ENCODE peak calls at places on chromosomes 1 and 21, in four cellular contexts. E is brain microvascular endothelial cell, Q is fibroblast of lung, D is uterus. N is an unnamed sample.

GRCh38 chr1:112956503-112957132 is 622 bp upstream of the SLC16A1 start:
- DNase-seq in Q (no peak), D (no peak), E (peak), N (no peak)

GRCh38 chr1:219726480-219727272 is 113.8 kb upstream of the ZC3H11B start:
- DNase-seq in D (no peak), Q (no peak), E (no peak), N (no peak)

GRCh38 chr1:43509007-43509739 is 21.5 kb upstream of the PTPRF start:
- DNase-seq in D (no peak), Q (no peak), E (no peak), N (no peak)

GRCh38 chr1:224090116-224090515 is 23.8 kb upstream of the FBXO28 start:
- DNase-seq in D (no peak), E (no peak), Q (no peak), N (no peak)

GRCh38 chr1:2412773-2413494 is 570 bp upstream of the PEX10 start:
- DNase-seq in E (no peak), Q (peak), D (peak), N (no peak)

GRCh38 chr1:235253219-235253640 is 74.7 kb downstream of the ARID4B start:
- DNase-seq in D (peak), Q (peak), E (peak), N (peak)

GRCh38 chr1:82565546-82565945 is 764.8 kb downstream of the ADGRL2 start:
- DNase-seq in E (peak), D (no peak), Q (peak), N (peak)

GRCh38 chr1:53111073-53111556 is 31.3 kb downstream of the SLC1A7 start:
- DNase-seq in Q (peak), E (no peak), D (no peak), N (no peak)

GRCh38 chr1:39788758-39789570 is at the start of gene BMP8B:
- DNase-seq in D (no peak), E (no peak), Q (no peak), N (no peak)

GRCh38 chr1:111270781-111271463 is 19.7 kb upstream of the CHIA start:
- DNase-seq in E (no peak), Q (no peak), D (no peak), N (no peak)

GRCh38 chr1:54927475-54928240 is 40.7 kb upstream of the DHCR24 start:
- DNase-seq in D (no peak), E (peak), Q (peak), N (peak)

GRCh38 chr1:65792671-65793358 is at the start of gene PDE4B:
- DNase-seq in E (peak), D (no peak), Q (peak), N (no peak)

GRCh38 chr1:18681423-18681835 is 50.8 kb downstream of the PAX7 start:
- DNase-seq in D (no peak), E (no peak), Q (peak), N (peak)

GRCh38 chr1:231138221-231138620 is 23.6 kb upstream of the TRIM67 start:
- DNase-seq in Q (peak), D (no peak), E (no peak), N (no peak)

GRCh38 chr1:68120136-68120791 is 69.8 kb upstream of the DIRAS3 start:
- DNase-seq in E (peak), Q (peak), D (peak), N (peak)

GRCh38 chr1:178036090-178036489 is 57.8 kb upstream of the RASAL2 start:
- DNase-seq in E (no peak), Q (no peak), D (no peak), N (no peak)

GRCh38 chr1:25977816-25978215 is 20.0 kb downstream of the PAFAH2 start:
- DNase-seq in E (no peak), Q (no peak), D (no peak), N (no peak)

GRCh38 chr1:152398812-152399698 is 15.0 kb downstream of the CRNN start:
- DNase-seq in D (no peak), Q (peak), E (no peak), N (no peak)

GRCh38 chr1:67535474-67535873 is 105.3 kb upstream of the SERBP1 start:
- DNase-seq in E (peak), D (peak), Q (peak), N (peak)

GRCh38 chr1:61280457-61280856 is 198.1 kb downstream of the NFIA start:
- DNase-seq in Q (no peak), E (no peak), D (no peak), N (no peak)

GRCh38 chr1:42758641-42759040 is 8.2 kb downstream of the P3H1 start:
- DNase-seq in D (no peak), Q (no peak), E (no peak), N (no peak)

GRCh38 chr1:153651771-153652170 is 6.7 kb upstream of the SNAPIN start:
- DNase-seq in D (no peak), Q (no peak), E (no peak), N (no peak)

GRCh38 chr1:236808564-236809130 is 13.6 kb downstream of the MTR start:
- DNase-seq in E (no peak), Q (no peak), D (no peak), N (no peak)

GRCh38 chr1:53553734-53554509 is 94.7 kb downstream of the DMRTB1 start:
- DNase-seq in E (no peak), Q (no peak), D (peak), N (no peak)

GRCh38 chr1:186945146-186945545 is 116.4 kb downstream of the PLA2G4A start:
- DNase-seq in D (no peak), Q (no peak), E (no peak), N (no peak)

GRCh38 chr1:206708058-206708457 is 23.4 kb downstream of the MAPKAPK2 start:
- DNase-seq in Q (no peak), D (no peak), E (no peak), N (no peak)

DNA sequence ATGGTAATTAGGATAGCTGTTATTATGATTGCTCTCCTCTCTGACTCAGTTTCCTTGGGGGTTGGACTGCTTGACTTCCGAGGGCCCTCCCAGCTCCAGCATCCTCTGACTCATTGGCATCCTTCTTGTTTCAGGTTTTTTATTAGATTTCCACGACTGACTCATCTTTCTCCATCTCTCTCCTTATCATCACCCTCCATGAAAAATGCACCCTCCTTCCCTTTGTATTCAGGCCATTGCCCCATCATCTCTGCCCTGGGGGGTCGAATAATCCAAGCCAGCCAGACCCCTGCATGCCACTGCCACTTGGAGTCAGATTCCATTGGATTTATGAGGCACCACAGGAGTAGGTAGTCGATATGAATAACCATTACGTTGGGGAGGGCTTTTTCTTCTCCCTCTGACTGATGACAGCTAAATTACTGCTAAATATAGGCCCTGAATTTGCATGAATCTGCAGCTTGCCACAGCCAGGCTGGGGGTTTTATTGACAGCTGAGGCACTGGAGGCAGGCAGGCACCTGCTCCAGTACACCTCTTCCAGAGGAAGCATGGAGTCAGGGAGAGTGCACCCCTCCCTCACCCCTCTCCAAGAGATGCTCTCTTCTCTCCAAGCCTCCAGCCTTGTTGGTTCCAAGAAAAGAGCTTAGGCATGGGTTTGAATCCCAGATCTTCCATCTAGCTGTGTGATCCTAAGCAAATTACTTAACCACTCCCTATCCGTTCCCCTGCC is 91.8 kb downstream of the C1orf94 start:
- DNase-seq in Q (peak), E (no peak), D (no peak), N (peak)
- TF ChIP-seq CTCF in Q (no peak), E (no peak), D (no peak), N (no peak)

GRCh38 chr21:42404534-42404933 is 832 bp downstream of the UBASH3A start:
- DNase-seq in D (no peak), E (no peak), Q (no peak), N (no peak)
- H3K4me3 ChIP-seq in D (no peak), E (no peak), Q (no peak), N (no peak)

DNA sequence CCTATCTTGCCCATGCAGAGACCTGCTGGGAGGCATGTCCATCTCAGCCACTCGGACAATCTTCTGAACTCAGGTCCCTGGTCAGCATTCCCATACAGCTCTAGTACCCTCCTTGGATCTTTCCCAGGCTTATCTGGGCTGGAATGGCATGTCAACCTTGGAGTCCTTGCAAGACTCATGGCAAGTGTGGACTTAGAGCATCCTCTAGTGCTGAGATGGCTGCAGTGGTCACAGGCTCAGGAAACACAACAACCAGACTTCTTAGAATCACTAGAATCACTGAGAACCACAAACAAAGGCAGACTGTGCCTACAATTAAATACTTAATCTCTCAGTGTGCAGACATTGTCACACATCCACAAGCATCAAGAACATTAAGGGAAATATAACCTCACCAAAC is 73.1 kb upstream of the TSHB start:
- DNase-seq in D (no peak), Q (peak), E (peak), N (no peak)
- TF ChIP-seq CTCF in D (no peak), Q (peak), E (peak), N (peak)

GRCh38 chr1:63107066-63107465 is 215.3 kb upstream of the FOXD3 start:
- DNase-seq in D (no peak), Q (no peak), E (no peak), N (no peak)
- H3K4me3 ChIP-seq in D (no peak), Q (no peak), E (no peak), N (no peak)

GRCh38 chr1:76939107-76939816 is 72.0 kb downstream of the ST6GALNAC5 start:
- DNase-seq in Q (peak), E (peak), D (no peak), N (peak)

GRCh38 chr1:76940586-76941335 is 73.5 kb downstream of the ST6GALNAC5 start:
- DNase-seq in E (no peak), D (no peak), Q (no peak), N (no peak)

GRCh38 chr1:76938304-76938703 is 71.0 kb downstream of the ST6GALNAC5 start:
- DNase-seq in E (no peak), D (no peak), Q (no peak), N (no peak)

GRCh38 chr1:76942549-76942948 is 75.3 kb downstream of the ST6GALNAC5 start:
- DNase-seq in D (no peak), E (peak), Q (peak), N (no peak)

GRCh38 chr1:76939817-76940216 is 72.5 kb downstream of the ST6GALNAC5 start:
- DNase-seq in E (no peak), D (no peak), Q (no peak), N (no peak)
- TF ChIP-seq CTCF in E (no peak), D (no peak), Q (no peak), N (no peak)

DNA sequence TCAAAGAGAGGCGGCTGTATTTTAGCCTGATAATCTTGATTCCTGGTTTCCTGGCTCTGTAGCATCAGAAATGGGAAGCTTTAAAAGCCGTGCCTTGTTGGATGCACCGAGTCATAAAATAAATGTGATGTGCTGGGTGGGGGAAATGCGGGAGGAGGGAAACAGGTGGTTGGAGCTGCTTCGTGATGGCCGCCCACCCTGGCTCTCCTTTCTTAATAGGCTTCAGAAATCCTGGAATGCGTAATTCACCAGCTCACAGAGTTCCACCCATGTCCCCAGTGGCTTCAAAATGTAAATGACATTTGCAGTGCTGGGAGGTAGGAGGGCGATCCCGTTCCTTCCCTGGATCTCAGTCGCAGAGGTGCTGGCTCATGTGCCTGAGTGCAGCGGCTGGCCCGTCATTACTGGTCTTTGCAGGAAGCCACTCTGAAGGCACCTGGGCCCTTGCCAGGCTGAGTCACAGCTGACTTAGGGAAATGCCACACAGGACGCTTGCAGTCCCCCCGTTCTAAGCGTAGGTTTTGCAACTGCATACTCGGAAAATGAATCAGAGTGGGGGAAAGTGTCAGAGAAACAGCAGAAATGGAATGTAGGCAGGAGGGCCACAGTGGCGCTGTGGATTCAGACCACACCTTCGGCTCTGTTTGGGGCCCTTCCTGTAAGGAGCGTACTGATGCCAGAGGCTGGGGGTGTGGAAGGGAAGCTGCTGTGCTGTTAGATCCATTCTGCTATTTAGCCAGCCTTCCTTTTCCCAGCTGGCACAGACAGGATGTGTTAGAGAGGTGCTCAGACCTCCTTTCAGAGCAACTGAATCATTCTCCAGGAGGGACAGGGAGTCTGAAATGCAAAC is 37.6 kb downstream of the GALNT2 start:
- DNase-seq in Q (peak), E (peak), D (peak), N (peak)
- H3K4me3 ChIP-seq in Q (peak), E (peak), D (no peak), N (peak)

N was measured in HFF-Myc.